ENCODE peak calls at places on chromosomes 5 and 9, in seven cellular contexts. C, O, Y, P, T, X and D are unnamed samples. For H3K36me3, the result is how much of the 10 kb centered on the place peaks cover.

GRCh38 chr5:148924817-148925216 is 98.4 kb downstream of the ADRB2 start:
- DNase-seq in P (no peak), Y (peak), C (peak), X (no peak), O (no peak), T (no peak), D (peak)

GRCh38 chr5:33997331-33997983 is 10.4 kb downstream of the AMACR start:
- DNase-seq in P (peak), T (peak), O (peak), Y (peak), C (peak), X (no peak), D (peak)

GRCh38 chr9:113515862-113516261 is 52.3 kb downstream of the RGS3 start:
- DNase-seq in C (no peak), X (no peak), O (peak), P (no peak), T (no peak), Y (no peak), D (no peak)

GRCh38 chr5:73673161-73673591 is 47.2 kb downstream of the ARHGEF28 start:
- DNase-seq in Y (no peak), C (no peak), P (no peak), X (no peak), T (no peak), O (peak), D (no peak)

GRCh38 chr5:107352576-107352975 is 318.2 kb downstream of the EFNA5 start:
- DNase-seq in O (no peak), Y (no peak), C (no peak), X (no peak), P (no peak), T (no peak), D (no peak)

GRCh38 chr9:133351526-133351907 is 3.5 kb downstream of the RPL7A start:
- DNase-seq in P (no peak), O (no peak), C (no peak), T (no peak), Y (no peak), X (no peak), D (no peak)

GRCh38 chr5:5523066-5523505 is 100.6 kb downstream of the ICE1 start:
- DNase-seq in X (no peak), T (peak), P (no peak), C (no peak), O (peak), Y (no peak), D (no peak)

GRCh38 chr5:151675225-151675955 is 11.3 kb downstream of the SPARC start:
- DNase-seq in P (no peak), O (peak), Y (no peak), C (no peak), X (no peak), T (no peak), D (no peak)

GRCh38 chr5:31054436-31054835 is 139.1 kb upstream of the CDH6 start:
- DNase-seq in O (no peak), P (no peak), C (no peak), T (no peak), Y (no peak), X (no peak), D (no peak)

GRCh38 chr5:170020423-170020822 is 40.1 kb upstream of the INSYN2B start:
- DNase-seq in C (no peak), O (no peak), T (no peak), P (no peak), X (no peak), Y (no peak), D (no peak)

GRCh38 chr5:34639852-34640626 is 16.1 kb upstream of the RAI14 start:
- DNase-seq in P (no peak), Y (no peak), O (peak), T (no peak), C (no peak), X (no peak), D (no peak)

GRCh38 chr5:2876183-2876582 is 124.7 kb upstream of the IRX2 start:
- DNase-seq in Y (no peak), O (no peak), C (no peak), X (no peak), P (no peak), T (no peak), D (no peak)

GRCh38 chr5:171415115-171415730 is 4.2 kb upstream of the FGF18 start:
- DNase-seq in X (no peak), O (peak), Y (no peak), T (no peak), C (no peak), P (no peak), D (peak)

GRCh38 chr5:171409164-171410136 is 10.0 kb upstream of the FGF18 start:
- DNase-seq in P (no peak), O (no peak), X (no peak), Y (no peak), C (no peak), T (no peak), D (no peak)

GRCh38 chr5:171412186-171412585 is 7.3 kb upstream of the FGF18 start:
- DNase-seq in P (no peak), O (no peak), C (no peak), Y (no peak), T (no peak), X (no peak), D (no peak)

GRCh38 chr5:171416160-171417049 is 3.0 kb upstream of the FGF18 start:
- DNase-seq in X (no peak), T (no peak), P (no peak), Y (no peak), O (no peak), C (no peak), D (no peak)

GRCh38 chr5:171413153-171413910 is 6.1 kb upstream of the FGF18 start:
- DNase-seq in O (no peak), X (no peak), T (no peak), C (no peak), P (no peak), Y (no peak), D (no peak)
- H3K36me3 ChIP-seq in O (under half), X (half or more), T (under half), C (under half), P (under half), Y (half or more), D (half or more)

DNA sequence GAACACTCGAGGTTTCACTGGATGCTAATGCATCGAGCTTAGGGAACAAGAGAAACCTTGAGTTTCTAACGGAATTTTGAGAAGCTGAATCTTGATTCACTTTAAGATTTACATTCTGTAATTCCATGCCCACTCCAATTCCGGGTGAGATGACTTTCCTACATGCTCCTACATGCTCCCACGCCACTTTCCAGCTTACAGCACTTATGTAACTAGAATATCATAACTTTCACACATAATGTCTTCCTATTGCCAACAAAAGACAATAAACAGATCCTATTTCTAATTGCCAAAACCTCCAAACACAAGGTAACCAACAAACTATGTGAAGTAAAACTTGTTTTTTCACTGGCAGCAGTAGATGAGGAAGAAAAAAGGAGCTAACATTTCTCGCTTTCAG is 72.9 kb downstream of the ECPAS start:
- DNase-seq in O (no peak), X (no peak), Y (no peak), P (no peak), C (no peak), T (no peak), D (no peak)
- H3K36me3 ChIP-seq in O (under half), X (half or more), Y (half or more), P (half or more), C (under half), T (under half), D (half or more)

GRCh38 chr9:136383436-136383835 is 10.0 kb upstream of the CARD9 start:
- DNase-seq in P (no peak), T (no peak), X (no peak), C (no peak), Y (no peak), O (no peak), D (no peak)

GRCh38 chr9:136387217-136387616 is 12.8 kb downstream of the SNAPC4 start:
- DNase-seq in X (no peak), Y (no peak), O (no peak), C (no peak), T (no peak), P (no peak), D (no peak)

GRCh38 chr9:136386018-136386417 is 12.5 kb upstream of the CARD9 start:
- DNase-seq in X (no peak), Y (no peak), P (no peak), T (no peak), O (no peak), C (no peak), D (no peak)

GRCh38 chr9:136381966-136382513 is 8.6 kb upstream of the CARD9 start:
- DNase-seq in X (no peak), C (no peak), Y (no peak), T (no peak), P (no peak), O (no peak), D (no peak)

DNA sequence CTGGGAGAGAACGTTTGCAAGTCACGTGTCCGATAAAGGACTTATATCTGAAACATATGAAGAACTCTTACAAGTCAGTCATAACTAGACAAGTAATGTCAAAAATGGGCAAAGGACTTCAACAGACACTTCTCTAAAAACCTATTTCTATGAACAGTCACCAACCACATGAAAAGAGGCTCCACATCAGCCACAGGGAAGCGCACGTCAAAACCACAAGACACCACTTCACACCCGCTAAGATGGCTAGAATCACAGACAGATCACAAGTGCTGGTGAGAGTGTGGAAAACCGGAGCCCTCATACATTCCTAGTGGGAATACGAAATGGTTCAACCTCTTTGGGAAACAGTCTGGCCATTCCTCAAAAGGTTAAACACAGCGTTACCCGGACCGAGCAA is 11.5 kb upstream of the CARD9 start:
- DNase-seq in C (no peak), T (peak), P (no peak), X (no peak), O (no peak), Y (no peak), D (no peak)
- H3K36me3 ChIP-seq in C (under half), T (under half), P (half or more), X (under half), O (under half), Y (half or more), D (under half)

GRCh38 chr9:111646417-111646816 is 15.0 kb upstream of the GNG10 start:
- DNase-seq in P (no peak), C (no peak), T (no peak), O (no peak), X (no peak), Y (no peak), D (no peak)
- H3K36me3 ChIP-seq in P (under half), C (under half), T (under half), O (under half), X (under half), Y (under half), D (under half)

GRCh38 chr9:106980551-106981101 is 117.7 kb downstream of the ZNF462 start:
- DNase-seq in C (no peak), T (no peak), O (no peak), X (no peak), P (no peak), Y (no peak), D (no peak)
- H3K36me3 ChIP-seq in C (under half), T (under half), O (under half), X (under half), P (under half), Y (half or more), D (under half)

GRCh38 chr9:71793386-71794105 is 25.2 kb upstream of the CEMIP2 start:
- DNase-seq in Y (no peak), O (no peak), X (no peak), P (no peak), T (no peak), C (no peak), D (peak)
- H3K36me3 ChIP-seq in Y (under half), O (under half), X (under half), P (under half), T (under half), C (under half), D (under half)

DNA sequence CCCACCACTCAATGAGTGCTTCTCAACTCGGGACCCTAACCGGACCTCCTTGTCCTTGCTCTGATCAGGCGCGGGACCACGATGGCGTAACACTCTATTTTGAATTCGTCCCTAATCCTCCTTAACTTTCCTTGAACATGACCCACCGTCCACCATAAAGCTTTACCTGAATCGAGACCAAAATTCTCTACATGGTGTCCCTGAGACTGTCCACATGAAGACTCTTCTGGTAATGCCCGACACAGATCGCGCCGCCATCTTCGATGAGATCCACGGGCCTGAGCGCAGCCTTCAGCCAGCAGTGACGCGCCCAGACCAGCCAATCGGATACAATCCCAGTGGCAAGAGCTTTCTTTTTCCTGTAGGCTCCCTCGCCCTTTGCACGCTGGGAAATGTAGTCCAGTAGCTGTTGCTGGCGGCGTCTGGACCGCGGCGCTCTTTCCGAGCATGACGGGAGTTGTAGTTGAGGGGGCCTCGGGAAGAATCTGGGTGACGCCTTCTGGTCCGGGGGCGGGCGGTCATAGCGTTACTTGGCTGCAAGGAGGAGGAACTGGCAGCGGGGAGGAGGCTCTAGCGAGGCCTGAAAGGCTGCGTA is at the start of the genes MRPL50 and ZNF189:
- DNase-seq in T (peak), O (peak), Y (peak), X (peak), C (peak), P (peak), D (peak)
- H3K36me3 ChIP-seq in T (under half), O (under half), Y (under half), X (under half), C (under half), P (under half), D (half or more)